ENCODE peak calls at places on chromosomes 16 and 17, in seven cellular contexts. F is activated CD8-positive, alpha-beta T cell treated with anti-CD3 and anti-CD28 coated beads for 36 hours; X is activated CD4-positive, alpha-beta T cell treated with anti-CD3 and anti-CD28 coated beads for 36 hours; I is IMR-90; V is CD8-positive, alpha-beta T cell; Y is activated naive CD8-positive, alpha-beta T cell treated with anti-CD3 and anti-CD28 coated beads, Interleukin-2, amount 10 ng/mL, durations not matched to agents 7 days and 5 days; O is activated T-cell treated with anti-CD3 and anti-CD28 coated beads, Interleukin-2, amount 50 U/mL, for 72 hours. W is an unnamed sample.

GRCh38 chr17:49280061-49280460 is 49.5 kb upstream of the PHOSPHO1 start:
- ATAC-seq in F (no peak), X (no peak), I (no peak), V (no peak), Y (no peak), O (no peak), W (no peak)

GRCh38 chr17:7656958-7657715 is 6.4 kb downstream of the ATP1B2 start:
- ATAC-seq in F (no peak), X (no peak), I (no peak), V (no peak), Y (no peak), O (no peak), W (no peak)

GRCh38 chr16:48059936-48060335 is 95.9 kb downstream of the ABCC12 start:
- ATAC-seq in F (no peak), X (no peak), I (no peak), V (no peak), Y (no peak), O (no peak), W (no peak)

GRCh38 chr16:89349947-89350633 is 132.6 kb downstream of the ZNF778 start:
- ATAC-seq in F (peak), X (peak), I (no peak), V (peak), Y (peak), O (peak), W (no peak)

GRCh38 chr16:26772503-26772902 is 294.2 kb upstream of the C16orf82 start:
- ATAC-seq in F (peak), X (peak), I (no peak), V (no peak), Y (no peak), O (peak), W (no peak)

GRCh38 chr16:78300469-78300868 is 201.0 kb downstream of the WWOX start:
- ATAC-seq in F (no peak), X (no peak), I (no peak), V (no peak), Y (no peak), O (no peak), W (no peak)

GRCh38 chr17:55215711-55216110 is 49.0 kb upstream of the HLF start:
- ATAC-seq in F (no peak), X (no peak), I (no peak), V (no peak), Y (no peak), O (no peak), W (no peak)

GRCh38 chr17:45924332-45924820 is 30.0 kb downstream of the MAPT start:
- ATAC-seq in F (no peak), X (no peak), I (no peak), V (no peak), Y (no peak), O (no peak), W (no peak)

GRCh38 chr16:56252835-56253234 is 61.5 kb downstream of the GNAO1 start:
- ATAC-seq in F (no peak), X (no peak), I (peak), V (no peak), Y (no peak), O (no peak), W (no peak)

GRCh38 chr17:57892146-57892819 is 42.4 kb upstream of the MRPS23 start:
- ATAC-seq in F (peak), X (peak), I (peak), V (peak), Y (peak), O (peak), W (peak)

W was measured in esophagus mucosa.